ENCODE peak calls at places on chromosomes 13 and 19, in five cellular contexts. I is astrocyte of the spinal cord, J is sigmoid colon, Q is iPS-NIHi11, N is DND-41. Y is an unnamed sample.

GRCh38 chr19:35271546-35271945 is 2.8 kb downstream of the USF2 start:
- DNase-seq in I (no peak), J (no peak), Q (no peak), N (no peak), Y (no peak)

GRCh38 chr13:90154311-90154960 is 1193.1 kb upstream of the MIR17HG start:
- DNase-seq in I (no peak), J (no peak), Q (no peak), N (no peak), Y (no peak)

GRCh38 chr13:101621099-101621498 is 168.6 kb downstream of the ITGBL1 start:
- DNase-seq in I (no peak), J (no peak), Q (no peak), N (no peak), Y (no peak)

GRCh38 chr13:42474954-42475353 is 99.0 kb upstream of the TNFSF11 start:
- DNase-seq in I (peak), J (no peak), Q (no peak), N (peak), Y (peak)

GRCh38 chr13:43469791-43470190 is 317.0 kb downstream of the ENOX1 start:
- DNase-seq in I (peak), J (no peak), Q (no peak), N (no peak), Y (no peak)

GRCh38 chr19:30471441-30471840 is 99.3 kb downstream of the ZNF536 start:
- DNase-seq in I (no peak), J (no peak), Q (no peak), N (no peak), Y (no peak)

GRCh38 chr19:6086081-6086858 is 24.0 kb downstream of the RFX2 start:
- DNase-seq in I (peak), J (no peak), Q (no peak), N (no peak), Y (no peak)

GRCh38 chr13:109331898-109332297 is 454.5 kb downstream of the IRS2 start:
- DNase-seq in I (peak), J (no peak), Q (peak), N (no peak), Y (no peak)

GRCh38 chr13:29543230-29544215 is 52.0 kb downstream of the SLC7A1 start:
- DNase-seq in I (peak), J (no peak), Q (no peak), N (peak), Y (no peak)

GRCh38 chr13:102870677-102871415 is 25.0 kb downstream of the ERCC5 start:
- DNase-seq in I (peak), J (no peak), Q (peak), N (peak), Y (peak)

GRCh38 chr19:57406516-57407123 is 4.3 kb upstream of the ZNF17 start:
- DNase-seq in I (peak), J (no peak), Q (peak), N (peak), Y (peak)

GRCh38 chr19:4302238-4302630 is at the start of gene TMIGD2:
- DNase-seq in I (no peak), J (no peak), Q (no peak), N (peak), Y (no peak)

GRCh38 chr13:68439821-68440220 is 1209.7 kb upstream of the PCDH9 start:
- DNase-seq in I (peak), J (no peak), Q (no peak), N (no peak), Y (no peak)

GRCh38 chr19:39824143-39825092 is 9.5 kb downstream of the DYRK1B start:
- DNase-seq in I (peak), J (peak), Q (peak), N (peak), Y (peak)

GRCh38 chr13:98368019-98368418 is 190.9 kb upstream of the RNF113B start:
- DNase-seq in I (peak), J (no peak), Q (no peak), N (no peak), Y (no peak)

GRCh38 chr13:114259974-114260373 is 21.4 kb upstream of the UPF3A start:
- DNase-seq in I (no peak), J (no peak), Q (no peak), N (no peak), Y (no peak)

GRCh38 chr19:51359294-51359693 is 6.9 kb downstream of the ETFB start:
- DNase-seq in I (peak), J (no peak), Q (no peak), N (no peak), Y (no peak)

GRCh38 chr13:109985871-109986270 is 199.5 kb upstream of the IRS2 start:
- DNase-seq in I (no peak), J (no peak), Q (no peak), N (no peak), Y (no peak)

GRCh38 chr13:22837980-22838615 is 342.7 kb upstream of the SGCG start:
- DNase-seq in I (no peak), J (no peak), Q (peak), N (no peak), Y (no peak)

GRCh38 chr19:28615546-28615916 is 597.4 kb downstream of the UQCRFS1 start:
- DNase-seq in I (no peak), J (no peak), Q (no peak), N (no peak), Y (no peak)

GRCh38 chr19:18206018-18206417 is 2.2 kb upstream of the RAB3A start:
- DNase-seq in I (no peak), J (no peak), Q (no peak), N (no peak), Y (no peak)

GRCh38 chr19:5143471-5144411 is 174.8 kb downstream of the KDM4B start:
- DNase-seq in I (no peak), J (no peak), Q (no peak), N (peak), Y (no peak)

GRCh38 chr19:2113436-2114211 is 16.9 kb downstream of the IZUMO4 start:
- DNase-seq in I (peak), J (no peak), Q (no peak), N (no peak), Y (no peak)

GRCh38 chr13:76822691-76823267 is 63.4 kb downstream of the KCTD12 start:
- DNase-seq in I (no peak), J (no peak), Q (no peak), N (no peak), Y (peak)

GRCh38 chr19:42290523-42291436 is 11.2 kb upstream of the PRR19 start:
- DNase-seq in I (no peak), J (no peak), Q (peak), N (peak), Y (no peak)

GRCh38 chr19:17889609-17890214 is 18.0 kb downstream of the SLC5A5 start:
- DNase-seq in I (peak), J (no peak), Q (peak), N (peak), Y (no peak)

GRCh38 chr19:49660338-49660961 is 5.2 kb downstream of the IRF3 start:
- DNase-seq in I (no peak), J (no peak), Q (peak), N (no peak), Y (no peak)

GRCh38 chr13:79423801-79424642 is 18.0 kb upstream of the RBM26 start:
- DNase-seq in I (peak), J (no peak), Q (peak), N (no peak), Y (peak)

GRCh38 chr19:40119380-40119779 is 28.6 kb upstream of the ZNF780A start:
- DNase-seq in I (no peak), J (no peak), Q (no peak), N (no peak), Y (no peak)